ENCODE peak calls at places on chromosomes 16 and 17, in nine cellular contexts. C is uterus, V is K562, O is tibial nerve, P is NB4, T is ovary, J is body of pancreas, B is spleen, D is thyroid gland. I is an unnamed sample.

GRCh38 chr17:41967141-41967920 is 736 bp downstream of the CNP start:
- DNase-seq in C (no peak), V (peak), O (peak), P (no peak), T (peak), J (peak), B (peak), D (peak), I (no peak)

GRCh38 chr16:68539704-68540370 is 746 bp downstream of the ZFP90 start:
- DNase-seq in C (no peak), V (no peak), O (no peak), P (peak), T (no peak), J (no peak), B (no peak), D (peak), I (no peak)

GRCh38 chr16:50285406-50286003 is 19.2 kb downstream of the ADCY7 start:
- DNase-seq in C (no peak), V (no peak), O (no peak), P (no peak), T (no peak), J (no peak), B (no peak), D (no peak), I (no peak)

GRCh38 chr16:85229869-85230416 is 117.7 kb upstream of the CIBAR2 start:
- DNase-seq in C (no peak), V (no peak), O (no peak), P (no peak), T (no peak), J (no peak), B (no peak), D (no peak), I (no peak)

GRCh38 chr17:49585422-49586027 is 9.9 kb downstream of the NXPH3 start:
- DNase-seq in C (no peak), V (peak), O (no peak), P (no peak), T (no peak), J (no peak), B (no peak), D (no peak), I (no peak)

GRCh38 chr17:76816590-76817135 is 51.5 kb upstream of the MGAT5B start:
- DNase-seq in C (no peak), V (peak), O (no peak), P (peak), T (no peak), J (peak), B (no peak), D (peak), I (no peak)

GRCh38 chr16:11473728-11474127 is 113.0 kb downstream of the LITAF start:
- DNase-seq in C (no peak), V (no peak), O (no peak), P (no peak), T (no peak), J (no peak), B (no peak), D (no peak), I (no peak)

GRCh38 chr17:81854974-81855774 is 5.2 kb downstream of the P4HB start:
- DNase-seq in C (no peak), V (peak), O (no peak), P (no peak), T (no peak), J (peak), B (no peak), D (no peak), I (peak)

GRCh38 chr17:67221062-67221998 is 23.7 kb downstream of the HELZ start:
- DNase-seq in C (no peak), V (peak), O (no peak), P (peak), T (no peak), J (peak), B (no peak), D (peak), I (no peak)

GRCh38 chr17:35982409-35983191 is 1.3 kb upstream of the CCL16 start:
- DNase-seq in C (no peak), V (no peak), O (no peak), P (no peak), T (no peak), J (no peak), B (no peak), D (no peak), I (no peak)

GRCh38 chr17:81453712-81454111 is 58.5 kb downstream of the BAHCC1 start:
- DNase-seq in C (no peak), V (no peak), O (no peak), P (peak), T (no peak), J (no peak), B (peak), D (no peak), I (no peak)

GRCh38 chr17:33945641-33946546 is 309.2 kb upstream of the CCL2 start:
- DNase-seq in C (no peak), V (peak), O (no peak), P (no peak), T (no peak), J (no peak), B (no peak), D (no peak), I (no peak)

GRCh38 chr17:22278302-22279275 is 586.3 kb downstream of the KCNJ18 start:
- DNase-seq in C (no peak), V (no peak), O (no peak), P (no peak), T (no peak), J (no peak), B (peak), D (no peak), I (no peak)

GRCh38 chr16:67716097-67716496 is 3.0 kb downstream of the GFOD2 start:
- DNase-seq in C (no peak), V (no peak), O (no peak), P (no peak), T (no peak), J (peak), B (no peak), D (no peak), I (no peak)

GRCh38 chr16:85752511-85753420 is 1.9 kb upstream of the C16orf74 start:
- DNase-seq in C (peak), V (peak), O (no peak), P (peak), T (no peak), J (peak), B (no peak), D (peak), I (peak)

GRCh38 chr17:75524971-75525805 is at the start of gene LLGL2:
- DNase-seq in C (peak), V (peak), O (peak), P (peak), T (peak), J (peak), B (peak), D (peak), I (peak)

GRCh38 chr16:23996258-23996955 is 160.6 kb downstream of the PRKCB start:
- DNase-seq in C (no peak), V (no peak), O (no peak), P (no peak), T (no peak), J (peak), B (no peak), D (no peak), I (no peak)

GRCh38 chr17:79043191-79043930 is 19.4 kb downstream of the C1QTNF1 start:
- DNase-seq in C (no peak), V (no peak), O (no peak), P (no peak), T (no peak), J (no peak), B (no peak), D (no peak), I (no peak)

GRCh38 chr16:30447512-30448226 is 2.0 kb upstream of the SEPHS2 start:
- DNase-seq in C (no peak), V (no peak), O (no peak), P (no peak), T (no peak), J (peak), B (no peak), D (no peak), I (no peak)

GRCh38 chr17:14038206-14038605 is 31.1 kb upstream of the COX10 start:
- DNase-seq in C (no peak), V (no peak), O (no peak), P (no peak), T (no peak), J (no peak), B (no peak), D (no peak), I (no peak)

GRCh38 chr16:46730801-46731690 is 17.1 kb downstream of the MYLK3 start:
- DNase-seq in C (no peak), V (no peak), O (no peak), P (no peak), T (no peak), J (no peak), B (peak), D (no peak), I (no peak)

GRCh38 chr17:79057727-79058400 is 16.8 kb upstream of the ENGASE start:
- DNase-seq in C (no peak), V (no peak), O (no peak), P (peak), T (no peak), J (no peak), B (peak), D (no peak), I (no peak)

GRCh38 chr17:39763046-39763800 is 25.5 kb downstream of the GRB7 start:
- DNase-seq in C (no peak), V (no peak), O (no peak), P (no peak), T (no peak), J (no peak), B (no peak), D (no peak), I (no peak)

GRCh38 chr16:30585400-30586191 is at the start of gene ZNF785:
- DNase-seq in C (peak), V (peak), O (peak), P (peak), T (peak), J (peak), B (peak), D (peak), I (peak)

DNA sequence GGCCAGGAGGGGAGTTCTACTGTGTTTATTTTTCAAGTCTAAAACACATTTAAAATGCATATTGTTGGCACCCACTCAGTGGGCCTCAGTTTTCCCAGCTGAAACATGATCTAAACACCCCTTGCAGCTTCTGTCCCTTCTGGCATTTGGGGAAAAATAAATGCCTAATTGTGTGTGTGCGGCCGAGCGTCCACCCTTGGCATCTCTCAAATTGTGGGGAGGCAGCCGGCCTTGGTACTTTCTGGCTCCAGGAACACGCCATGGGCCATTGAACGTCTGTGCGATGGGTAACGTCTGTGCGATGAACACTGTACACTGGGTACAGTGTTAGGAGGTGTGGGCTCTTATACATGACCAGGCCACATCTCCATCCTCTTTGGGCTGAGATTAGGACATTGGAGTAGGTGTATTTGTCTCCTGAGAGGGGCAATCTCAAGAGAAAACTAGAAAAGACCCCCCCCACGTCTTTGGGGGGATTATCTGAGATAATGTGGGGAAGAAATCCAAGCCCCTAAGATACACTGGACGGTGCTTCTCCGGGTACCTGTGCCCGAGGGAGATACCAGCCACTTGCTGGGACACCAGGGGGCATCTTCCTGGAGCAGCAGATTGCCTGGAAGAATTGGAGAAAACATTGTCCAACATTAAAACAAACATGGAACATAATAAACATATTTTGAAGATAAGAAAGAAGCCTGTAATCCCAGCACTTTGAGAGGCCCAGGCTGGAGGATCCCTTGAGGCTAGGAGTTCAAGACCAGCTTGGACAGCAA is 54.9 kb downstream of the RAB11FIP4 start:
- DNase-seq in C (no peak), V (no peak), O (no peak), P (no peak), T (no peak), J (no peak), B (no peak), D (peak), I (no peak)
- TF ChIP-seq CTCF in C (no peak), V (peak), O (no peak), P (peak), T (no peak), J (peak), B (no peak), D (no peak), I (no peak)

GRCh38 chr16:25257956-25258855 is 561 bp upstream of the ZKSCAN2 start:
- DNase-seq in C (peak), V (peak), O (peak), P (peak), T (peak), J (peak), B (peak), D (peak), I (peak)
- TF ChIP-seq POLR2A in C (no peak), V (peak), O (no peak), P (peak), T (no peak), J (peak), B (no peak), D (no peak), I (no peak)

GRCh38 chr16:86819523-86819887 is 241.2 kb downstream of the FOXL1 start:
- DNase-seq in C (no peak), V (no peak), O (no peak), P (no peak), T (no peak), J (no peak), B (no peak), D (no peak), I (no peak)

GRCh38 chr16:86823125-86823524 is 244.8 kb downstream of the FOXL1 start:
- DNase-seq in C (no peak), V (no peak), O (no peak), P (no peak), T (no peak), J (no peak), B (no peak), D (no peak), I (no peak)

GRCh38 chr16:86816930-86817625 is 238.7 kb downstream of the FOXL1 start:
- DNase-seq in C (no peak), V (no peak), O (no peak), P (no peak), T (no peak), J (no peak), B (no peak), D (no peak), I (no peak)

GRCh38 chr16:86821933-86822332 is 243.6 kb downstream of the FOXL1 start:
- DNase-seq in C (no peak), V (no peak), O (no peak), P (peak), T (no peak), J (no peak), B (no peak), D (no peak), I (no peak)

GRCh38 chr16:86818701-86819522 is 240.6 kb downstream of the FOXL1 start:
- DNase-seq in C (no peak), V (no peak), O (no peak), P (no peak), T (peak), J (no peak), B (no peak), D (peak), I (no peak)
- H3K4me3 ChIP-seq in C (no peak), V (no peak), O (no peak), P (no peak), T (no peak), J (no peak), B (no peak), D (no peak), I (no peak)

GRCh38 chr16:2486645-2487516 is 12.0 kb downstream of the TBC1D24 start:
- DNase-seq in C (no peak), V (no peak), O (peak), P (peak), T (no peak), J (peak), B (peak), D (peak), I (peak)
- TF ChIP-seq CTCF in C (no peak), V (no peak), O (no peak), P (no peak), T (no peak), J (peak), B (peak), D (no peak), I (peak)

GRCh38 chr17:7576432-7576937 is 3.0 kb upstream of the CD68 start:
- DNase-seq in C (no peak), V (no peak), O (no peak), P (no peak), T (no peak), J (no peak), B (no peak), D (no peak), I (no peak)
- TF ChIP-seq POLR2A in C (no peak), V (peak), O (no peak), P (no peak), T (no peak), J (no peak), B (no peak), D (no peak), I (no peak)

GRCh38 chr16:81491522-81492188 is 47.0 kb downstream of the CMIP start:
- DNase-seq in C (no peak), V (no peak), O (no peak), P (no peak), T (no peak), J (no peak), B (no peak), D (peak), I (no peak)

GRCh38 chr16:81492965-81493754 is 48.6 kb downstream of the CMIP start:
- DNase-seq in C (no peak), V (no peak), O (no peak), P (no peak), T (no peak), J (no peak), B (peak), D (no peak), I (no peak)

GRCh38 chr16:81494434-81494806 is 49.8 kb downstream of the CMIP start:
- DNase-seq in C (no peak), V (no peak), O (no peak), P (no peak), T (no peak), J (no peak), B (no peak), D (no peak), I (no peak)

GRCh38 chr16:81493755-81494433 is 49.3 kb downstream of the CMIP start:
- DNase-seq in C (no peak), V (peak), O (no peak), P (peak), T (no peak), J (peak), B (peak), D (peak), I (peak)

GRCh38 chr16:81492307-81492706 is 47.7 kb downstream of the CMIP start:
- DNase-seq in C (no peak), V (no peak), O (no peak), P (no peak), T (no peak), J (no peak), B (no peak), D (peak), I (no peak)
- H3K4me3 ChIP-seq in C (no peak), V (no peak), O (no peak), P (no peak), T (no peak), J (no peak), B (no peak), D (no peak), I (no peak)